ENCODE peak calls at places on chromosomes 16 and 17, in ten cellular contexts. G is stimulated activated CD8-positive, alpha-beta memory T cell treated with anti-CD3 and anti-CD28 coated beads, Interleukin-2, amount 100 ng/mL, for 1 hour; P is choroid plexus epithelial cell; B is T-helper 1 cell; Y is caudate nucleus; L is GM04504; Q is frontal cortex; R is Kasumi-1; O is activated naive CD4-positive, alpha-beta T cell; T is Caco-2. Z is an unnamed sample.

GRCh38 chr17:19940722-19941464 is 36.7 kb downstream of the AKAP10 start:
- DNase-seq in Q (no peak), R (no peak), P (peak), Y (no peak), O (no peak), T (peak), B (no peak), G (no peak), L (peak), Z (no peak)

GRCh38 chr17:64386412-64387144 is 4.1 kb downstream of the PECAM1 start:
- DNase-seq in O (no peak), Y (no peak), R (no peak), T (no peak), Q (no peak), P (no peak), B (no peak), G (no peak), L (no peak), Z (no peak)

GRCh38 chr16:50204426-50205108 is 51.5 kb downstream of the TENT4B start:
- DNase-seq in O (no peak), Q (no peak), Y (no peak), G (no peak), B (no peak), L (no peak), P (peak), R (no peak), T (no peak), Z (no peak)

GRCh38 chr17:55756689-55757088 is 5.8 kb downstream of the PCTP start:
- DNase-seq in L (no peak), T (no peak), P (no peak), Y (no peak), O (no peak), R (no peak), G (no peak), Q (no peak), B (no peak), Z (no peak)

GRCh38 chr17:50905460-50905803 is 39.3 kb upstream of the TOB1 start:
- DNase-seq in T (peak), B (no peak), R (no peak), L (no peak), G (no peak), Q (no peak), Y (no peak), P (no peak), O (no peak), Z (no peak)

GRCh38 chr17:27793168-27793905 is 7.0 kb downstream of the NOS2 start:
- DNase-seq in T (peak), L (no peak), Q (peak), R (no peak), B (no peak), O (no peak), Y (no peak), P (no peak), G (no peak), Z (no peak)

GRCh38 chr16:81873843-81874752 is 95.0 kb downstream of the PLCG2 start:
- DNase-seq in G (peak), Q (peak), L (peak), B (no peak), T (peak), R (peak), O (peak), P (peak), Y (peak), Z (no peak)

GRCh38 chr17:72466606-72467005 is 345.8 kb downstream of the SOX9 start:
- DNase-seq in Q (no peak), P (no peak), T (no peak), L (no peak), R (no peak), B (no peak), Y (no peak), O (no peak), G (no peak), Z (no peak)

GRCh38 chr17:69909389-69909788 is 165.6 kb upstream of the KCNJ16 start:
- DNase-seq in B (no peak), Y (no peak), R (no peak), P (peak), Q (no peak), G (no peak), L (no peak), O (no peak), T (no peak), Z (no peak)

GRCh38 chr16:3773663-3774062 is 56.3 kb upstream of the TRAP1 start:
- DNase-seq in L (no peak), P (no peak), G (no peak), O (no peak), Q (no peak), T (no peak), R (no peak), Y (no peak), B (no peak), Z (no peak)

GRCh38 chr16:84020353-84020752 is 22.2 kb downstream of the SLC38A8 start:
- DNase-seq in L (no peak), G (no peak), Q (no peak), R (no peak), T (no peak), P (no peak), Y (no peak), B (no peak), O (no peak), Z (no peak)

GRCh38 chr17:42107124-42107523 is 5.4 kb downstream of the DHX58 start:
- DNase-seq in T (no peak), L (no peak), Y (no peak), Q (no peak), O (no peak), P (no peak), B (no peak), G (no peak), R (no peak), Z (no peak)

GRCh38 chr16:86761117-86761971 is 183.0 kb downstream of the FOXL1 start:
- DNase-seq in R (peak), P (peak), L (no peak), T (peak), Y (peak), B (no peak), G (peak), O (peak), Q (peak), Z (no peak)

GRCh38 chr17:35749560-35750412 is 3.3 kb downstream of the GAS2L2 start:
- DNase-seq in G (no peak), P (peak), R (peak), Y (no peak), Q (no peak), T (no peak), O (no peak), L (no peak), B (no peak), Z (no peak)

GRCh38 chr17:46771601-46772012 is 46.9 kb downstream of the WNT3 start:
- DNase-seq in O (peak), T (no peak), P (peak), B (no peak), Q (peak), Y (no peak), R (no peak), G (no peak), L (no peak), Z (no peak)

GRCh38 chr17:48155889-48156670 is 48.5 kb downstream of the SNX11 start:
- DNase-seq in R (no peak), G (no peak), O (no peak), Q (no peak), Y (no peak), T (no peak), B (no peak), P (no peak), L (no peak), Z (no peak)

GRCh38 chr16:24508614-24509013 is 30.8 kb upstream of the RBBP6 start:
- DNase-seq in Y (no peak), Q (no peak), L (peak), R (no peak), T (no peak), G (no peak), P (peak), O (no peak), B (no peak), Z (no peak)

GRCh38 chr17:43723697-43724359 is 34.8 kb downstream of the SOST start:
- DNase-seq in R (no peak), Y (no peak), Q (no peak), G (no peak), L (peak), O (no peak), B (no peak), T (no peak), P (peak), Z (no peak)

GRCh38 chr17:869067-869466 is 86.9 kb downstream of the MRM3 start:
- DNase-seq in T (no peak), P (peak), R (no peak), Y (no peak), Q (peak), G (no peak), L (peak), O (no peak), B (no peak), Z (no peak)

GRCh38 chr16:84103678-84104077 is 13.1 kb downstream of the MBTPS1 start:
- DNase-seq in L (no peak), R (no peak), G (no peak), P (no peak), T (no peak), Q (no peak), Y (no peak), O (no peak), B (no peak), Z (no peak)